ENCODE peak calls at places on chromosomes 5 and 9, in eight cellular contexts. O is GM23248; Y is heart right ventricle; T is uterus; Q is tibial nerve; J is psoas muscle; R is ascending aorta; X is CD4-positive, alpha-beta T cell. L is an unnamed sample.
A peak's percentile ranks its signal among the peaks of the same experiment; 100 is the strongest.

GRCh38 chr5:135073771-135074345 is 39.8 kb upstream of the PITX1 start:
- DNase-seq in O (peak; percentile 43), Y (no peak), T (no peak), Q (no peak), J (no peak), R (no peak), X (no peak), L (no peak)

GRCh38 chr5:168073991-168074800 is 217.2 kb upstream of the WWC1 start:
- DNase-seq in O (peak; percentile 52), Y (no peak), T (no peak), Q (no peak), J (no peak), R (no peak), X (no peak), L (no peak)

GRCh38 chr9:86500667-86501435 is 146.6 kb upstream of the TUT7 start:
- DNase-seq in O (peak; percentile 91), Y (no peak), T (no peak), Q (no peak), J (no peak), R (no peak), X (no peak), L (no peak)

GRCh38 chr9:105854783-105855709 is 160.7 kb downstream of the TMEM38B start:
- DNase-seq in O (no peak), Y (no peak), T (no peak), Q (no peak), J (no peak), R (no peak), X (no peak), L (no peak)

GRCh38 chr9:26537211-26537610 is 355.4 kb downstream of the CAAP1 start:
- DNase-seq in O (no peak), Y (no peak), T (no peak), Q (no peak), J (no peak), R (no peak), X (no peak), L (no peak)

GRCh38 chr9:14419302-14419937 is 105.5 kb upstream of the NFIB start:
- DNase-seq in O (no peak), Y (no peak), T (no peak), Q (no peak), J (no peak), R (no peak), X (no peak), L (no peak)

GRCh38 chr5:147731708-147732551 is 50.6 kb downstream of the JAKMIP2 start:
- DNase-seq in O (no peak), Y (no peak), T (no peak), Q (no peak), J (no peak), R (no peak), X (no peak), L (no peak)

GRCh38 chr9:27426717-27427645 is 97.1 kb upstream of the IFNK start:
- DNase-seq in O (peak; percentile 36), Y (no peak), T (no peak), Q (no peak), J (no peak), R (no peak), X (no peak), L (no peak)

GRCh38 chr9:72006481-72006880 is 53.9 kb downstream of the C9orf57 start:
- DNase-seq in O (peak; percentile 67), Y (no peak), T (no peak), Q (no peak), J (no peak), R (no peak), X (no peak), L (no peak)

GRCh38 chr5:142689081-142689480 is 3.2 kb upstream of the FGF1 start:
- DNase-seq in O (no peak), Y (no peak), T (no peak), Q (no peak), J (no peak), R (no peak), X (no peak), L (no peak)

GRCh38 chr9:703392-703791 is 138.1 kb upstream of the DMRT1 start:
- DNase-seq in O (peak; percentile 14), Y (no peak), T (no peak), Q (no peak), J (no peak), R (no peak), X (no peak), L (no peak)

GRCh38 chr9:38250279-38251035 is 142.0 kb upstream of the ALDH1B1 start:
- DNase-seq in O (no peak), Y (no peak), T (no peak), Q (no peak), J (no peak), R (no peak), X (no peak), L (peak; percentile 86)

GRCh38 chr5:132260051-132260450 is 2.6 kb downstream of the PDLIM4 start:
- DNase-seq in O (peak; percentile 71), Y (peak; percentile 4), T (no peak), Q (no peak), J (no peak), R (no peak), X (no peak), L (no peak)

GRCh38 chr5:157540707-157541451 is 34.7 kb downstream of the ADAM19 start:
- DNase-seq in O (peak; percentile 84), Y (peak; percentile 58), T (peak; percentile 55), Q (no peak), J (peak; percentile 64), R (no peak), X (peak; percentile 15), L (no peak)

GRCh38 chr5:72106922-72107873 is at the start of gene MAP1B:
- DNase-seq in O (peak; percentile 73), Y (peak; percentile 61), T (peak; percentile 66), Q (peak; percentile 40), J (peak; percentile 56), R (no peak), X (no peak), L (no peak)

DNA sequence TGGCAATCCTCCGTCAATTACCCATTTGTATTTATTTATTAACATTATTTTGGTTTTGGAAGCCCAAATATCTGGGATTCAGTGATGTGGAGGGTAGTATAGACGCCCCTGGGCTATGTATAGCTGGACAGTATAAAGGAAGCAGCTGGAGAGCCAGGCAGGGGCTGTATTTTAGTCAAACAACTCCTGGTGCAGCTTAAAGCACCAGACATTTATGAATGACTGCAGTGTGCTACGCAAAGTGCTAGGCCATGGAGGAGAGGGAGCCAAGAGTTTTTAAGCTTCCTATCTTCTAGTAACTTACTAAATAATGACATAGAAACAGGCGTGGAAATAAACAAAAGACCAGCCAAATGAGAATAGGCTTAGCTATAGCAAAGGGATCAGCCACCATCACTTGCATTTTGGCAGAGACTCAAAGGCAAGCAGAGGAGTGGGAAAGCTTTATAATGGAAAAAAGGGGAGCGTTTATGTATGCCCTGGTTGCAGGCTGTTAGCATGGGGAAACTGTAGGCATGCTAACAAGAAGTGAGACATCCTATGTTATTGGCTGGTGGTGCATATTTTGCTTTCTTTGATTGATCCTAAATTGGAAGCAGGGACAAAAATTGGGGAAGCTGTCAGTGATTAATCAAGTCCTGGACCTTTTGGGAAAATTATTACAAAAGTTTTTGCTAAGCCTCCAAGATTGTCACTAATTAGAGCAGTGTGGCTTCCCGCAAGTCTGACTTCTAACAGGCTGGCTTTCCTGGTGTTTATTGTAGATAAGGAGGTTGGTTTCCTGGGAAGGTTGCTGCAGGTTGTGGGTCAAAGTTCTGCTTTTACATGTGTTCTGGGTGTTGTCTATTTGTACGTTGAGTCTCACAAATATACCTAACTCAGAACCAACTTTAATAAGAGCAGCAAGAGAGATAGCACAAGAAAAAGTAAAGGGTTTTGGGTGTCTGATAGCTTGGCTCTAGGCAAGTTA is 46.6 kb downstream of the RAB3C start:
- DNase-seq in O (no peak), Y (no peak), T (no peak), Q (no peak), J (no peak), R (no peak), X (no peak), L (no peak)
- H3K27ac ChIP-seq in O (no peak overlapping the region), Y (no peak overlapping the region), T (no peak overlapping the region), Q (no peak overlapping the region), J (no peak overlapping the region), R (no peak overlapping the region), X (no peak overlapping the region), L (no peak overlapping the region)

GRCh38 chr9:126877418-126877817 is 17.0 kb downstream of the ZBTB34 start:
- DNase-seq in O (no peak), Y (no peak), T (no peak), Q (no peak), J (no peak), R (no peak), X (no peak), L (no peak)
- H3K27ac ChIP-seq in O (no peak overlapping the region), Y (no peak overlapping the region), T (no peak overlapping the region), Q (no peak overlapping the region), J (no peak overlapping the region), R (no peak overlapping the region), X (no peak overlapping the region), L (no peak overlapping the region)

GRCh38 chr5:144187699-144188294 is 17.1 kb downstream of the KCTD16 start:
- DNase-seq in O (peak; percentile 97), Y (peak; percentile 17), T (no peak), Q (no peak), J (peak; percentile 28), R (peak; percentile 9), X (peak; percentile 76), L (no peak)
- H3K27ac ChIP-seq in O (peak overlapping the region; percentile 81), Y (no peak overlapping the region), T (no peak overlapping the region), Q (no peak overlapping the region), J (no peak overlapping the region), R (no peak overlapping the region), X (peak overlapping the region; percentile 90), L (no peak overlapping the region)

GRCh38 chr9:127390243-127390535 is 6.8 kb upstream of the SLC2A8 start:
- DNase-seq in O (no peak), Y (no peak), T (no peak), Q (no peak), J (no peak), R (no peak), X (no peak), L (no peak)

GRCh38 chr9:127390563-127390962 is 6.4 kb upstream of the SLC2A8 start:
- DNase-seq in O (no peak), Y (no peak), T (no peak), Q (no peak), J (no peak), R (no peak), X (no peak), L (no peak)

GRCh38 chr9:127388856-127389238 is 8.1 kb upstream of the SLC2A8 start:
- DNase-seq in O (no peak), Y (no peak), T (no peak), Q (no peak), J (no peak), R (no peak), X (no peak), L (no peak)

GRCh38 chr9:127388037-127388855 is 8.7 kb upstream of the SLC2A8 start:
- DNase-seq in O (peak; percentile 87), Y (no peak), T (peak; percentile 60), Q (peak; percentile 39), J (peak; percentile 52), R (no peak), X (peak; percentile 75), L (no peak)

DNA sequence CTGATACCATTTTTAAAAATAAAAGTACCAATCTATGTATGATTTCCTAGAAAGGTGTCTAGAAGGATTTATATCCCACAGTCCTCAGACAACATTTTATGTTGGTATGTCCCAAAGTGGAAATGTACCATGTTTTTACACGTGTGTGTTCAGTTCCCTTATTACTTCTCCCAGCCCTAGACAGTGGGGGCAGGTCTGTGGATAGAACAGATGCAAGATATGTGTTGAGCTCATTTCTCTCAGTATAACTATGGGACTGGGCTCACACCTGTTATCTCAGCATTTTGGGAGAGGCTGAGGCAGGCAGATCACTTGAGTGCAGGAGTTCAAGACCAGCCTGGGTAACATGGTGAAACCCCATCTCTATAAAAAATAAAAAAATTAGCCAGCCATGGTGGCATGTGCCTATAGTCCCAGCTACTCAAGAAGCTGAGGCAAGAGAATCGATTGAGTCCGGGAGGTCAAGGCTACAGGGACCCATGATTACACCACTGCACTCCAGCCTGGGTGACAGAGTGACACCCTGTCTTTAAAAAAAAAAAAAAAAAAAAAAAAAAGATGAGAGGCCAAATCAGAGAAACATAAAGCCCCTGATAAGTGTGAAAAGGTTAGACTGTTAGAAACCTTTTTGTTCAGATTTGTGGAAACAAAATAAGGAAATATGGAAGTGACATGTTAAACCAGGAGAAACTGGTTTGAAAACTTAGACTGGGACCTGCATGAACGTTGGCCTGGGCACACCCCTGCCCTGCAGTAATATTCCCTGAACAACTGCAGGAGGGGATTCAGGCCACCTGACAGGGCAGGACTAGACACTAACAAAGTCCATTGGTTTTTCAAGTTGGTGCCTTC is 7.4 kb upstream of the SLC2A8 start:
- DNase-seq in O (no peak), Y (no peak), T (no peak), Q (no peak), J (no peak), R (no peak), X (no peak), L (no peak)
- H3K27ac ChIP-seq in O (no peak overlapping the region), Y (no peak overlapping the region), T (peak overlapping the region; percentile 72), Q (no peak overlapping the region), J (no peak overlapping the region), R (no peak overlapping the region), X (no peak overlapping the region), L (no peak overlapping the region)

L was measured in esophagus muscularis mucosa.